ENCODE peak calls at places on chromosomes 5 and 9, in five cellular contexts. A is NCI-H460, W is GM13976, L is Kasumi-1, J is ecto neural progenitor cell. X is an unnamed sample.

GRCh38 chr5:168941901-168942300 is 359.0 kb downstream of the SLIT3 start:
- DNase-seq in L (no peak), A (no peak), J (no peak), W (no peak), X (no peak)

GRCh38 chr9:115593587-115594091 is 475.7 kb upstream of the TNC start:
- DNase-seq in J (no peak), A (peak), W (peak), L (peak), X (peak)

GRCh38 chr9:101458955-101459631 is 23.5 kb upstream of the ALDOB start:
- DNase-seq in A (peak), L (peak), J (no peak), W (peak), X (peak)

GRCh38 chr9:105385372-105385985 is 62.4 kb upstream of the FSD1L start:
- DNase-seq in J (no peak), W (peak), A (no peak), L (no peak), X (peak)

GRCh38 chr9:137429974-137430722 is 7.0 kb downstream of the NOXA1 start:
- DNase-seq in A (no peak), J (no peak), L (no peak), W (peak), X (no peak)

GRCh38 chr5:59724482-59725392 is 168.8 kb downstream of the PDE4D start:
- DNase-seq in A (peak), W (peak), J (no peak), L (peak), X (peak)

GRCh38 chr9:113258282-113258681 is 17.1 kb downstream of the CDC26 start:
- DNase-seq in W (no peak), J (no peak), L (no peak), A (no peak), X (no peak)

GRCh38 chr9:128382261-128382660 is 11.1 kb downstream of the URM1 start:
- DNase-seq in L (no peak), A (no peak), W (no peak), J (no peak), X (no peak)

GRCh38 chr5:179285236-179285635 is 60.0 kb downstream of the ADAMTS2 start:
- DNase-seq in L (no peak), W (no peak), A (no peak), J (no peak), X (no peak)

GRCh38 chr5:81035522-81035921 is 75.4 kb downstream of the RASGRF2 start:
- DNase-seq in L (no peak), J (no peak), A (no peak), W (no peak), X (no peak)

GRCh38 chr5:15885156-15885555 is 294.4 kb downstream of the MARCHF11 start:
- DNase-seq in A (no peak), W (no peak), J (no peak), L (no peak), X (peak)

GRCh38 chr5:56585973-56586740 is 229.2 kb upstream of the MAP3K1 start:
- DNase-seq in A (no peak), W (no peak), J (no peak), L (no peak), X (peak)

GRCh38 chr5:139419793-139420192 is 15.9 kb upstream of the SPATA24 start:
- DNase-seq in W (no peak), J (no peak), A (no peak), L (no peak), X (no peak)

GRCh38 chr9:114190563-114190905 is 35.2 kb downstream of the COL27A1 start:
- DNase-seq in A (no peak), L (no peak), W (no peak), J (no peak), X (no peak)

GRCh38 chr5:176407456-176408244 is 8.7 kb downstream of the CLTB start:
- DNase-seq in L (no peak), W (no peak), A (no peak), J (no peak), X (peak)

GRCh38 chr5:43780586-43780985 is 177.6 kb downstream of the NNT start:
- DNase-seq in W (no peak), L (no peak), A (no peak), J (no peak), X (peak)

GRCh38 chr9:110180713-110181434 is 27.1 kb downstream of the C9orf152 start:
- DNase-seq in J (no peak), A (no peak), L (no peak), W (no peak), X (peak)